ENCODE peak calls at places on chromosomes 5 and 9, in five cellular contexts. One of them, this sample, is unnamed.

GRCh38 chr5:76788362-76788761 is 30.5 kb upstream of the F2RL1 start:
- DNase-seq in esophagus squamous epithelium: no peak
- DNase-seq in aorta: no peak
- DNase-seq in HCT116: no peak
- DNase-seq in lung: no peak
- DNase-seq in this sample: no peak

GRCh38 chr5:113240951-113241726 is 193.7 kb downstream of the TSSK1B start:
- DNase-seq in HCT116: no peak
- DNase-seq in aorta: no peak
- DNase-seq in lung: no peak
- DNase-seq in esophagus squamous epithelium: no peak
- DNase-seq in this sample: no peak

GRCh38 chr9:11064853-11065252 is 452.1 kb upstream of the PTPRD start:
- DNase-seq in aorta: no peak
- DNase-seq in lung: no peak
- DNase-seq in esophagus squamous epithelium: no peak
- DNase-seq in HCT116: no peak
- DNase-seq in this sample: no peak

GRCh38 chr5:142611154-142611553 is 74.7 kb downstream of the FGF1 start:
- DNase-seq in aorta: peak; percentile 76
- DNase-seq in lung: peak; percentile 75
- DNase-seq in esophagus squamous epithelium: no peak
- DNase-seq in HCT116: peak; percentile 60
- DNase-seq in this sample: peak; percentile 27

GRCh38 chr5:67147768-67148167 is 48.8 kb downstream of the CD180 start:
- DNase-seq in esophagus squamous epithelium: no peak
- DNase-seq in HCT116: no peak
- DNase-seq in lung: no peak
- DNase-seq in aorta: no peak
- DNase-seq in this sample: no peak

GRCh38 chr9:80134487-80134886 is 562.7 kb downstream of the TLE4 start:
- DNase-seq in aorta: no peak
- DNase-seq in esophagus squamous epithelium: no peak
- DNase-seq in HCT116: no peak
- DNase-seq in lung: no peak
- DNase-seq in this sample: no peak

GRCh38 chr9:672833-673232 is 168.7 kb upstream of the DMRT1 start:
- DNase-seq in aorta: no peak
- DNase-seq in lung: no peak
- DNase-seq in esophagus squamous epithelium: no peak
- DNase-seq in HCT116: no peak
- DNase-seq in this sample: no peak

GRCh38 chr5:179732918-179733763 is 519 bp downstream of the MAML1 start:
- DNase-seq in esophagus squamous epithelium: no peak
- DNase-seq in HCT116: no peak
- DNase-seq in lung: peak; percentile 42
- DNase-seq in aorta: peak; percentile 63
- DNase-seq in this sample: peak; percentile 35

GRCh38 chr5:14009575-14009974 is 65.1 kb upstream of the DNAH5 start:
- DNase-seq in lung: no peak
- DNase-seq in HCT116: no peak
- DNase-seq in esophagus squamous epithelium: no peak
- DNase-seq in aorta: no peak
- DNase-seq in this sample: no peak

GRCh38 chr9:16154570-16155078 is 601.8 kb downstream of the CCDC171 start:
- DNase-seq in esophagus squamous epithelium: no peak
- DNase-seq in lung: no peak
- DNase-seq in aorta: no peak
- DNase-seq in HCT116: no peak
- DNase-seq in this sample: no peak

GRCh38 chr9:98057095-98057799 is 715 bp downstream of the NANS start:
- DNase-seq in HCT116: no peak
- DNase-seq in esophagus squamous epithelium: no peak
- DNase-seq in lung: no peak
- DNase-seq in aorta: no peak
- DNase-seq in this sample: no peak

GRCh38 chr9:21415492-21416267 is 6.8 kb downstream of the IFNA8 start:
- DNase-seq in esophagus squamous epithelium: no peak
- DNase-seq in aorta: no peak
- DNase-seq in lung: no peak
- DNase-seq in HCT116: no peak
- DNase-seq in this sample: no peak

GRCh38 chr5:67799732-67800234 is 415.8 kb upstream of the PIK3R1 start:
- DNase-seq in HCT116: no peak
- DNase-seq in esophagus squamous epithelium: no peak
- DNase-seq in aorta: peak; percentile 50
- DNase-seq in lung: peak; percentile 31
- DNase-seq in this sample: no peak

GRCh38 chr5:59209758-59210359 is 627.0 kb downstream of the RAB3C start:
- DNase-seq in lung: no peak
- DNase-seq in esophagus squamous epithelium: no peak
- DNase-seq in HCT116: no peak
- DNase-seq in aorta: no peak
- DNase-seq in this sample: no peak

GRCh38 chr9:131320031-131320685 is 30.6 kb downstream of the PLPP7 start:
- DNase-seq in aorta: no peak
- DNase-seq in lung: no peak
- DNase-seq in HCT116: no peak
- DNase-seq in esophagus squamous epithelium: no peak
- DNase-seq in this sample: no peak

GRCh38 chr5:142325677-142326479 is 1.1 kb upstream of the SPRY4 start:
- DNase-seq in esophagus squamous epithelium: no peak
- DNase-seq in HCT116: peak; percentile 63
- DNase-seq in lung: peak; percentile 64
- DNase-seq in aorta: peak; percentile 77
- DNase-seq in this sample: no peak

GRCh38 chr9:33320568-33321261 is 30.4 kb downstream of the NFX1 start:
- DNase-seq in aorta: no peak
- DNase-seq in lung: peak; percentile 32
- DNase-seq in HCT116: no peak
- DNase-seq in esophagus squamous epithelium: no peak
- DNase-seq in this sample: no peak

GRCh38 chr5:67960939-67961338 is 254.6 kb upstream of the PIK3R1 start:
- DNase-seq in esophagus squamous epithelium: no peak
- DNase-seq in lung: no peak
- DNase-seq in HCT116: no peak
- DNase-seq in aorta: no peak
- DNase-seq in this sample: no peak

GRCh38 chr9:72656021-72656420 is 134.6 kb downstream of the TMC1 start:
- DNase-seq in esophagus squamous epithelium: no peak
- DNase-seq in lung: no peak
- DNase-seq in HCT116: no peak
- DNase-seq in aorta: no peak
- DNase-seq in this sample: no peak

GRCh38 chr9:96567203-96567700 is 52.4 kb downstream of the CDC14B start:
- DNase-seq in HCT116: no peak
- DNase-seq in esophagus squamous epithelium: no peak
- DNase-seq in lung: no peak
- DNase-seq in aorta: no peak
- DNase-seq in this sample: no peak

GRCh38 chr5:21711854-21712752 is 1141.0 kb downstream of the CDH12 start:
- DNase-seq in aorta: no peak
- DNase-seq in HCT116: no peak
- DNase-seq in esophagus squamous epithelium: no peak
- DNase-seq in lung: no peak
- DNase-seq in this sample: no peak

GRCh38 chr5:10030219-10030831 is 219.4 kb downstream of the ATPSCKMT start:
- DNase-seq in lung: peak; percentile 36
- DNase-seq in esophagus squamous epithelium: no peak
- DNase-seq in aorta: no peak
- DNase-seq in HCT116: peak; percentile 23
- DNase-seq in this sample: no peak

GRCh38 chr5:98095072-98095471 is 678.4 kb upstream of the RGMB start:
- DNase-seq in HCT116: no peak
- DNase-seq in aorta: no peak
- DNase-seq in esophagus squamous epithelium: no peak
- DNase-seq in lung: no peak
- DNase-seq in this sample: no peak

GRCh38 chr9:98964911-98965336 is 21.2 kb downstream of the COL15A1 start:
- DNase-seq in HCT116: no peak
- DNase-seq in esophagus squamous epithelium: no peak
- DNase-seq in aorta: no peak
- DNase-seq in lung: no peak
- DNase-seq in this sample: no peak

GRCh38 chr5:132776077-132776931 is 735 bp downstream of the SEPTIN8 start:
- DNase-seq in esophagus squamous epithelium: no peak
- DNase-seq in lung: no peak
- DNase-seq in HCT116: no peak
- DNase-seq in aorta: peak; percentile 60
- DNase-seq in this sample: no peak

GRCh38 chr9:128061305-128061704 is 5.8 kb downstream of the NAIF1 start:
- DNase-seq in esophagus squamous epithelium: no peak
- DNase-seq in HCT116: no peak
- DNase-seq in lung: no peak
- DNase-seq in aorta: no peak
- DNase-seq in this sample: no peak

GRCh38 chr5:180193749-180194375 is 15.1 kb downstream of the RASGEF1C start:
- DNase-seq in esophagus squamous epithelium: no peak
- DNase-seq in HCT116: no peak
- DNase-seq in lung: no peak
- DNase-seq in aorta: no peak
- DNase-seq in this sample: no peak

GRCh38 chr5:65984098-65984885 is 57.9 kb downstream of the ERBIN start:
- DNase-seq in HCT116: no peak
- DNase-seq in esophagus squamous epithelium: no peak
- DNase-seq in lung: no peak
- DNase-seq in aorta: no peak
- DNase-seq in this sample: no peak

GRCh38 chr5:65978251-65978650 is 51.9 kb downstream of the ERBIN start:
- DNase-seq in esophagus squamous epithelium: no peak
- DNase-seq in aorta: no peak
- DNase-seq in lung: no peak
- DNase-seq in HCT116: no peak
- DNase-seq in this sample: no peak

GRCh38 chr5:65982635-65983034 is 56.3 kb downstream of the ERBIN start:
- DNase-seq in aorta: no peak
- DNase-seq in lung: no peak
- DNase-seq in HCT116: no peak
- DNase-seq in esophagus squamous epithelium: no peak
- DNase-seq in this sample: no peak

GRCh38 chr5:65981548-65981947 is 55.2 kb downstream of the ERBIN start:
- DNase-seq in aorta: no peak
- DNase-seq in lung: no peak
- DNase-seq in HCT116: no peak
- DNase-seq in esophagus squamous epithelium: no peak
- DNase-seq in this sample: no peak

DNA sequence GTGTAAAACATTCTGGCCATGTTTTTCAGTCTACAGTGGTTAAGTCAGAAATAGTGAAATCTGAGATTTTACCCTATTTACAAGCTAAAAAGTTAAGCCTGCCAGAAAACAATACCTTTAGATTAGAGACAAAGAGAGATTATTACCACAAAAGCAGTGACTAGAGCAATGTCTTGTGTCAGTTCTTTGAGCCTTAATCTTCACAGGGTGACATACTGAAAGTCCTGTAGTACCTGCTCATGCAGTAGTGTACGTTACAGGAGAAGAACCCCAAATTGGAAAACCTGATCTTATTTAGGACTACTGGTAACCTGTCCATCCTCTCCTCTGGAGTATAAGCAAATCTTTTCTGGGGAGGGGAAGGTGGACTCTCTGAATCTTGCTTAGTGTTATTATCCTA is 55.6 kb downstream of the ERBIN start:
- DNase-seq in HCT116: no peak
- DNase-seq in aorta: no peak
- DNase-seq in esophagus squamous epithelium: no peak
- DNase-seq in lung: no peak
- DNase-seq in this sample: no peak
- H3K9me3 ChIP-seq in HCT116: no peaks in the 10 kb centered on the region
- H3K9me3 ChIP-seq in aorta: no peaks in the 10 kb centered on the region
- H3K9me3 ChIP-seq in esophagus squamous epithelium: no peaks in the 10 kb centered on the region
- H3K9me3 ChIP-seq in lung: no peaks in the 10 kb centered on the region
- H3K9me3 ChIP-seq in this sample: no peaks in the 10 kb centered on the region

DNA sequence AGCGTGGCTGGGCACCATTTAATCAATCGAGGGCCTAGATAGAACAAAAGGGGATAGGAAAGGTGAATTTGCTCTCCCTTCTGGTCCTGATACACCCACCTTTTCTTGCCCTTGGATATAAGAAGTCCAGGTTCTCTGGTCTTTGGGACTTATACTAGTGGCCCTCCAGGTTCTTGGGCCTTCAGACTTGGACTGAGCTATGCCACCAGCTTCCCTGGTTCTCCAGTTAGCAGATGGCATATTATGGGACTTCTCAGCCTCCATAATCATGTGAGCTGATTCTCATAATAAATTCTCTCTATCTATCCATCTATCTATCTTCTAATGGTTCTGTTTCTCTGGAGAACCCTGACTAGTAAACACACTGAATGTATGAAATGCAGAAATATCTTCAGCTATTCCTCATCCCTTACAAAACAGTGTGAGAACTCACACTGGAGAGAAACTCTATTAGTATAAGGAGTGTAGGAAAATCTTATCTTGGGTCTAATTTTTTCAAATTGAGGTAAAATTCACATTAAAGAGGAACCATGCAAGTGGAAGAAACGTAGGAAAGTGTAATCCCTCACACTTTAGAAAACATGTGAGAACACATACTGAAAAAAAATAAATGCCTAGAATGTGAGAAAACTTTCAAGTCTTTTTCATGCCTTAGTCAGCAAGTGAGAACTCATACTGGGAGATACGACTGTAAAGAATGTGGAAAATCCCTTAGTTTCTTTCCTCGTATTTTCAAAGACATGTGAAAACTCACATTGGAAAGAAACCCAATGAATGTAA is 15.5 kb downstream of the PCDHB15 start:
- DNase-seq in lung: no peak
- DNase-seq in aorta: no peak
- DNase-seq in HCT116: no peak
- DNase-seq in esophagus squamous epithelium: no peak
- DNase-seq in this sample: no peak
- H3K9me3 ChIP-seq in lung: peaks cover 66% of the 10 kb centered on the region
- H3K9me3 ChIP-seq in aorta: peaks cover 13% of the 10 kb centered on the region
- H3K9me3 ChIP-seq in HCT116: peaks cover 22% of the 10 kb centered on the region
- H3K9me3 ChIP-seq in esophagus squamous epithelium: peaks cover 15% of the 10 kb centered on the region
- H3K9me3 ChIP-seq in this sample: peaks cover 25% of the 10 kb centered on the region

GRCh38 chr9:40907657-40908624 is 220.5 kb downstream of the FOXD4L6 start:
- DNase-seq in lung: no peak
- DNase-seq in HCT116: no peak
- DNase-seq in aorta: no peak
- DNase-seq in esophagus squamous epithelium: no peak
- DNase-seq in this sample: no peak
- H3K9me3 ChIP-seq in lung: peaks cover 73% of the 10 kb centered on the region
- H3K9me3 ChIP-seq in HCT116: peaks cover 10% of the 10 kb centered on the region
- H3K9me3 ChIP-seq in aorta: peaks cover 52% of the 10 kb centered on the region
- H3K9me3 ChIP-seq in esophagus squamous epithelium: peaks cover 8% of the 10 kb centered on the region
- H3K9me3 ChIP-seq in this sample: peaks cover 46% of the 10 kb centered on the region

DNA sequence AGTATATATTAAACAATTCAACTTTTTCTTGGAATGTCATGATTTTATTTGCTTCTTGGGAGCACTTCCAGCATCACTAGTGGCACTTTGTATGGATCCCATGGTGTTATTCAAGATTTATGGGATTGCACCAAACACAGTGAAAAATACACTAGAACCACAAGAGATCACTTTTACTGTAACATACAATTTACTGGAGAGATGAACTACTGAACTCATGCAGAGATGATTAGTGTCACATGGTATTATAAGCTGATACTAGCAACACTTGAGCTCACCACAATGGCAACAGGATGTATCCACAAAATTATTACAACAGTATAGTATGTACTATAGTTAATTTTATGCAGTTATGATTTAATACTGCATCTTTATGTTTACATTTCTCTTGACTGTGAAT is 16.3 kb upstream of the SLC36A2 start:
- DNase-seq in aorta: no peak
- DNase-seq in lung: no peak
- DNase-seq in esophagus squamous epithelium: no peak
- DNase-seq in HCT116: no peak
- DNase-seq in this sample: no peak
- H3K9me3 ChIP-seq in aorta: peaks cover 13% of the 10 kb centered on the region
- H3K9me3 ChIP-seq in lung: peaks cover 27% of the 10 kb centered on the region
- H3K9me3 ChIP-seq in esophagus squamous epithelium: no peaks in the 10 kb centered on the region
- H3K9me3 ChIP-seq in HCT116: no peaks in the 10 kb centered on the region
- H3K9me3 ChIP-seq in this sample: no peaks in the 10 kb centered on the region

This sample was measured in T-helper 17 cell.